ENCODE peak calls at places on chromosome 22, in four cellular contexts. V, U, Q and J are unnamed samples.

GRCh38 chr22:30005213-30005857 is 74.9 kb upstream of the HORMAD2 start:
- DNase-seq in Q (peak), V (peak), U (no peak), J (peak)

GRCh38 chr22:20267441-20268288 is 453 bp downstream of the RTN4R start:
- DNase-seq in Q (no peak), U (no peak), V (no peak), J (no peak)

GRCh38 chr22:48171294-48171693 is 1408.8 kb downstream of the TBC1D22A start:
- DNase-seq in U (no peak), V (no peak), Q (no peak), J (no peak)

GRCh38 chr22:20253161-20253560 is 15.0 kb downstream of the RTN4R start:
- DNase-seq in U (no peak), Q (no peak), V (no peak), J (no peak)

GRCh38 chr22:21866821-21867527 is 471 bp downstream of the MAPK1 start:
- DNase-seq in Q (peak), V (no peak), U (no peak), J (no peak)

GRCh38 chr22:31451709-31452571 is 37.7 kb downstream of the EIF4ENIF1 start:
- DNase-seq in Q (no peak), V (no peak), U (peak), J (no peak)

GRCh38 chr22:41367680-41368542 is 13.8 kb upstream of the TEF start:
- DNase-seq in Q (peak), U (peak), V (peak), J (no peak)

GRCh38 chr22:20315337-20316216 is 4.3 kb downstream of the DGCR6L start:
- DNase-seq in V (peak), U (no peak), Q (no peak), J (no peak)

GRCh38 chr22:26552466-26552865 is 37.5 kb downstream of the TPST2 start:
- DNase-seq in U (no peak), V (no peak), Q (no peak), J (no peak)

GRCh38 chr22:40728731-40729189 is 49.5 kb downstream of the MCHR1 start:
- DNase-seq in U (no peak), V (no peak), Q (no peak), J (no peak)

GRCh38 chr22:50303848-50304527 is 3.5 kb downstream of the PLXNB2 start:
- DNase-seq in V (no peak), U (no peak), Q (peak), J (no peak)

GRCh38 chr22:24994070-24994763 is 41.7 kb downstream of the KIAA1671 start:
- DNase-seq in Q (no peak), V (no peak), U (no peak), J (no peak)

GRCh38 chr22:27799334-27800249 is 2.0 kb downstream of the MN1 start:
- DNase-seq in V (no peak), U (no peak), Q (no peak), J (no peak)

GRCh38 chr22:21904250-21904789 is 36.9 kb upstream of the MAPK1 start:
- DNase-seq in V (no peak), U (no peak), Q (no peak), J (no peak)

GRCh38 chr22:44404341-44405020 is 91.7 kb upstream of the SHISAL1 start:
- DNase-seq in U (no peak), V (no peak), Q (no peak), J (peak)

GRCh38 chr22:24427500-24428164 is at the start of gene ADORA2A:
- DNase-seq in U (no peak), Q (no peak), V (no peak), J (no peak)

GRCh38 chr22:19038164-19038546 is 84.1 kb downstream of the DGCR2 start:
- DNase-seq in V (no peak), U (no peak), Q (no peak), J (no peak)

GRCh38 chr22:19291218-19291579 is 320 bp downstream of the CLTCL1 start:
- DNase-seq in V (no peak), Q (peak), U (no peak), J (no peak)

GRCh38 chr22:30239421-30240405 is 6.8 kb downstream of the LIF start:
- DNase-seq in Q (no peak), U (no peak), V (no peak), J (no peak)

GRCh38 chr22:26646158-26646557 is 11.2 kb upstream of the MIAT start:
- DNase-seq in U (no peak), Q (no peak), V (no peak), J (no peak)

GRCh38 chr22:20319041-20319744 is 667 bp downstream of the DGCR6L start:
- DNase-seq in V (no peak), U (no peak), Q (no peak), J (no peak)

GRCh38 chr22:33405194-33405593 is 347.0 kb upstream of the SYN3 start:
- DNase-seq in Q (peak), U (no peak), V (no peak), J (no peak)

GRCh38 chr22:44045171-44045570 is 21.1 kb downstream of the PARVB start:
- DNase-seq in U (no peak), V (no peak), Q (no peak), J (no peak)

GRCh38 chr22:26887916-26888315 is 230.5 kb downstream of the MIAT start:
- DNase-seq in Q (no peak), V (no peak), U (no peak), J (no peak)

GRCh38 chr22:26979294-26979693 is 321.9 kb downstream of the MIAT start:
- DNase-seq in Q (no peak), U (no peak), V (no peak), J (no peak)

GRCh38 chr22:24002272-24002671 is 3.0 kb downstream of the GSTT4 start:
- DNase-seq in V (no peak), Q (no peak), U (no peak), J (no peak)

GRCh38 chr22:22855617-22856308 is 31.9 kb upstream of the IGLL5 start:
- DNase-seq in U (no peak), V (no peak), Q (no peak), J (no peak)

GRCh38 chr22:31692186-31692886 is 30.3 kb upstream of the PISD start:
- DNase-seq in U (no peak), Q (no peak), V (no peak), J (no peak)

GRCh38 chr22:33969052-33969451 is 48.8 kb upstream of the LARGE1 start:
- DNase-seq in U (no peak), Q (no peak), V (no peak), J (no peak)

GRCh38 chr22:18980829-18981228 is 44.7 kb upstream of the PRODH start:
- DNase-seq in Q (no peak), V (no peak), U (no peak), J (no peak)

GRCh38 chr22:41305646-41306045 is 4.3 kb downstream of the ZC3H7B start:
- DNase-seq in U (no peak), V (no peak), Q (no peak), J (no peak)

GRCh38 chr22:24190566-24191208 is 9.4 kb downstream of the SUSD2 start:
- DNase-seq in Q (no peak), V (no peak), U (no peak), J (no peak)

GRCh38 chr22:19567383-19568009 is 43.3 kb upstream of the CLDN5 start:
- DNase-seq in Q (no peak), U (no peak), V (no peak), J (no peak)

DNA sequence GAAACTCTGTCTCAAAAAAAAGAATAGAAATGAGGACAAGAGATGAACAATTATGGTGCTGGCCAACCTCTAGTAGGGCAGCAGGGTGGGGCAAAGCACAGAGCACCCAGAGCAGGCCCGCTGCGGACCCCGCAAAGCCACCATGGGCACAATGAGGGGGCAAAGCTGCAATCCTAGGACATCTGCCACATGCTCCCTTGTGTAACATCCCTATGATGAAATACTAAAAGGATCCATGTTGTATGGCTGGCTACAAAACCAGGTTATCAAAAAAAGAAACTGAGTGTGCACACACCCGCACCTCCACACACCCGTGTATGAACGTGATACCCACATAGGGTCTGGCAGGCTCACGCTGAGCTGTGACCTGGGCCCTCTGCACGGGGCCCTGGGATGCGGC is 7.4 kb downstream of the ATP5MGL start:
- DNase-seq in U (no peak), Q (no peak), V (no peak), J (no peak)
- TF ChIP-seq CTCF in U (no peak), Q (no peak), V (no peak), J (no peak)

GRCh38 chr22:46560696-46561295 is 23.4 kb upstream of the CELSR1 start:
- DNase-seq in U (no peak), Q (no peak), V (no peak), J (no peak)

GRCh38 chr22:46564084-46564714 is 26.8 kb upstream of the CELSR1 start:
- DNase-seq in U (no peak), V (no peak), Q (no peak), J (no peak)

GRCh38 chr22:46557736-46558480 is 20.5 kb upstream of the CELSR1 start:
- DNase-seq in Q (no peak), V (peak), U (no peak), J (no peak)

GRCh38 chr22:46563381-46564083 is 26.1 kb upstream of the CELSR1 start:
- DNase-seq in U (no peak), V (peak), Q (peak), J (peak)

DNA sequence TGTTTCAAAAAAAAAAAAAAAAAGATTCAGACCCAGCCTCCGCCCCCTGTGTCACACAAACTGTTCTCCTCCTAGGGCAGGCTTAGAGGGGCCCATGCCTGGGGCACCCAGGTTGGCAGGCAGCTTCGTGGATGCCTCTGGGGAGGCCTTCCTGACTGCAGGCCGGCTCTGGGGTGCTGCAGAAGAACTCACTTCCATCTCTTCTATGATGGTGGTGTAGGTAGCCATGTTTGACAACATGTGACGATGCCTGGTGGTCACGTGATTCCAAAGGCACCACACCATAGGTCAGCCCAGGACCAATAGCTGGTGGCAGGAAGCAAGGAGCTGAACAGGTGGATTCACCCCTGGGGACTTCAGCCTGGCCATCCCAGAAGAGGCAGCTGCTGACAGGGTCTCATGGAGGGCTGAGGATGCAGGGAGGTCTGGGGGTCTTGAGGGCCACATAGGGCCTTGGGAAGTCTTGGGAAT is 24.1 kb upstream of the CELSR1 start:
- DNase-seq in V (peak), Q (no peak), U (no peak), J (no peak)
- TF ChIP-seq CTCF in V (no peak), Q (no peak), U (no peak), J (no peak)

GRCh38 chr22:16933274-16933923 is 74.6 kb downstream of the GAB4 start:
- DNase-seq in V (no peak), U (no peak), Q (no peak), J (no peak)

GRCh38 chr22:16936625-16937024 is 71.4 kb downstream of the GAB4 start:
- DNase-seq in V (no peak), U (no peak), Q (no peak), J (no peak)

GRCh38 chr22:16933924-16934282 is 74.1 kb downstream of the GAB4 start:
- DNase-seq in V (no peak), U (no peak), Q (no peak), J (no peak)

GRCh38 chr22:16935209-16935608 is 72.8 kb downstream of the GAB4 start:
- DNase-seq in Q (no peak), U (no peak), V (no peak), J (no peak)

DNA sequence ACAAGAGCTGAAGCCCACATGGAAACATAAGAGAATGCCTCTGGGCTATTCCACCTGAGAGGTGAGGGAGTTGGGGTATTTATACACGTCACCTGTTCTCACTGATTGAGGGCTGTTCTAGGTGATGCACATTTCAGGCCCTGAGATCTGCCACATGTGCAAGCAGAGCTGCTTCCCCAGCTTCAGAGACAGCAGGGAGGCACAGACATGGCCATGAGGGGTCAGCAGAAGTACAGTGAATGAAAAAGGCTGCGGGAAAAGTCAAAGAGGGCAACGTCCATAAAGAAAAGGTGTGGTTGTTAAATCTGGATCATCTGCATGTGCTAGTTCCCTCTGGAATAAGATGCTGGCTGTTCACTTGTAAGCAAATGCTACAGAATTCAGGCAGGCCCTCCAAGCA is 75.4 kb downstream of the GAB4 start:
- DNase-seq in U (no peak), Q (no peak), V (no peak), J (no peak)
- TF ChIP-seq CTCF in U (no peak), Q (peak), V (no peak), J (no peak)

DNA sequence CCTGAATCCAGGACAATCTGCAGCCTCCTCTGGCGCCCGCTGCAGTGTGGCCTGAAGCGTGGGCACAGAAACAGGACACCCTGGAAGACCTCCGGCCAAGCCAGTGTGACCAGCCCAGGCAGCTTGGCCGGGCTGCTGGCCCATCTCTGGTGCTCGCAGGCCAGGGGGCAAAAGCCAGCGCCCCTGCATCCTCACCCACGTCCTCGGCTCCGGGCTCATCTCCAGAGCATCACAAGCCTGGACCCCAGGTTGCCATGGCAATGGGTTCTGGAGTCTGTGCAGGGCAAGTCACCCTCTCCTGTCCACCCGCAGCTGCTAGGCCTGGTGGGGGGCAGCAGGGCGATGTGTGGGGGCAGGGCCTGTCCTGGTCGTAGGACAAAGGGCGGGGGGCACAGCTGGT is 9.3 kb upstream of the PDGFB start:
- DNase-seq in U (no peak), V (no peak), Q (no peak), J (no peak)
- TF ChIP-seq CTCF in U (no peak), V (no peak), Q (no peak), J (no peak)

GRCh38 chr22:36350751-36351594 is 36.8 kb downstream of the MYH9 start:
- DNase-seq in Q (no peak), U (no peak), V (no peak), J (no peak)
- TF ChIP-seq CTCF in Q (peak), U (peak), V (no peak), J (no peak)

GRCh38 chr22:38181453-38182200 is at the start of gene PLA2G6:
- DNase-seq in U (peak), V (peak), Q (peak), J (peak)

GRCh38 chr22:38177926-38178604 is 3.6 kb downstream of the PLA2G6 start:
- DNase-seq in V (peak), Q (no peak), U (peak), J (no peak)

GRCh38 chr22:38177044-38177443 is 4.6 kb downstream of the PLA2G6 start:
- DNase-seq in Q (no peak), V (no peak), U (no peak), J (no peak)

GRCh38 chr22:38184788-38185187 is 3.2 kb upstream of the PLA2G6 start:
- DNase-seq in V (no peak), U (no peak), Q (no peak), J (no peak)

GRCh38 chr22:38180841-38181452 is 683 bp downstream of the PLA2G6 start:
- DNase-seq in Q (peak), V (peak), U (no peak), J (no peak)
- TF ChIP-seq CTCF in Q (no peak), V (no peak), U (no peak), J (no peak)